ENCODE peak calls at places on chromosomes 6 and 20, in eight cellular contexts. H is stimulated activated CD8-positive, alpha-beta memory T cell treated with anti-CD3 and anti-CD28 coated beads, Interleukin-4, amount 100 ng/mL, for 1 hour; Q is lower leg skin; M is dermis blood vessel endothelial cell; J is hypothalamus; Z is amygdala; W is T-helper 9 cell; P is breast epithelium. R is an unnamed sample.

GRCh38 chr6:45351667-45352066 is 23.5 kb downstream of the RUNX2 start:
- DNase-seq in Q (no peak), W (no peak), M (no peak), H (no peak), P (no peak), J (no peak), Z (no peak), R (no peak)

GRCh38 chr6:21900730-21901129 is 307.2 kb downstream of the SOX4 start:
- DNase-seq in W (no peak), Z (no peak), J (no peak), Q (no peak), P (no peak), M (peak; percentile 39), H (no peak), R (no peak)

GRCh38 chr6:43019152-43019551 is 2.3 kb upstream of the RRP36 start:
- DNase-seq in J (no peak), P (no peak), Q (no peak), M (no peak), H (no peak), W (no peak), Z (no peak), R (no peak)

GRCh38 chr6:16398587-16398986 is 160.2 kb downstream of the GMPR start:
- DNase-seq in W (no peak), H (no peak), P (no peak), M (no peak), J (no peak), Z (no peak), Q (no peak), R (no peak)

GRCh38 chr6:24883618-24884017 is 52.1 kb downstream of the RIPOR2 start:
- DNase-seq in J (no peak), P (no peak), Q (no peak), Z (no peak), H (no peak), W (no peak), M (no peak), R (no peak)

GRCh38 chr20:54254596-54254995 is 46.7 kb downstream of the PFDN4 start:
- DNase-seq in Z (no peak), M (no peak), Q (no peak), P (no peak), J (no peak), W (no peak), H (no peak), R (no peak)

GRCh38 chr20:48600470-48600945 is 227.3 kb downstream of the PREX1 start:
- DNase-seq in W (no peak), J (no peak), H (no peak), M (no peak), Z (no peak), Q (peak; percentile 62), P (peak; percentile 3), R (no peak)

GRCh38 chr6:293185-294174 is 1.2 kb downstream of the DUSP22 start:
- DNase-seq in Z (no peak), Q (peak; percentile 92), P (no peak), M (peak; percentile 45), W (no peak), J (no peak), H (no peak), R (no peak)

R was measured in cerebellar nuclear complex.